ENCODE peak calls at places on chromosomes 5 and 9, in four cellular contexts. L, D, S and Z are unnamed samples.

GRCh38 chr9:127586537-127586936 is 25.5 kb upstream of the STXBP1 start:
- DNase-seq in L (peak; percentile 82), S (no peak), D (peak; percentile 36), Z (no peak)

GRCh38 chr5:24623018-24623417 is 21.8 kb downstream of the CDH10 start:
- DNase-seq in S (no peak), L (no peak), D (no peak), Z (no peak)

GRCh38 chr5:175874462-175875139 is 3.2 kb downstream of the CPLX2 start:
- DNase-seq in D (no peak), L (no peak), S (no peak), Z (no peak)

GRCh38 chr9:73067074-73067473 is 84.6 kb upstream of the ANXA1 start:
- DNase-seq in L (no peak), S (no peak), D (no peak), Z (no peak)

GRCh38 chr5:135392256-135392655 is 6.8 kb downstream of the MACROH2A1 start:
- DNase-seq in D (no peak), S (no peak), L (no peak), Z (no peak)

GRCh38 chr5:110663525-110663924 is 62.9 kb downstream of the TMEM232 start:
- DNase-seq in L (no peak), D (no peak), S (no peak), Z (no peak)

GRCh38 chr5:5295361-5295760 is 127.1 kb upstream of the ICE1 start:
- DNase-seq in L (no peak), D (no peak), S (no peak), Z (no peak)

GRCh38 chr9:89905628-89906338 is 301.0 kb downstream of the GADD45G start:
- DNase-seq in D (no peak), S (no peak), L (no peak), Z (no peak)

GRCh38 chr5:27947088-27947487 is 908.7 kb upstream of the CDH9 start:
- DNase-seq in L (no peak), S (no peak), D (no peak), Z (no peak)

GRCh38 chr5:57429513-57430120 is 53.0 kb downstream of the ACTBL2 start:
- DNase-seq in S (no peak), L (no peak), D (no peak), Z (no peak)

GRCh38 chr9:11319477-11320060 is 706.8 kb upstream of the PTPRD start:
- DNase-seq in S (no peak), L (no peak), D (no peak), Z (peak; percentile 4)

GRCh38 chr9:86407022-86407421 is 52.8 kb upstream of the TUT7 start:
- DNase-seq in S (no peak), D (no peak), L (no peak), Z (no peak)

GRCh38 chr9:135512904-135513303 is 8.3 kb upstream of the LCN1 start:
- DNase-seq in S (no peak), D (no peak), L (no peak), Z (no peak)

GRCh38 chr5:97243352-97243751 is 60.3 kb upstream of the RIOK2 start:
- DNase-seq in L (no peak), S (no peak), D (no peak), Z (no peak)

GRCh38 chr5:68420476-68421344 is 205.2 kb downstream of the PIK3R1 start:
- DNase-seq in L (no peak), S (no peak), D (no peak), Z (no peak)

GRCh38 chr5:68054625-68055024 is 160.9 kb upstream of the PIK3R1 start:
- DNase-seq in D (no peak), L (no peak), S (no peak), Z (no peak)

GRCh38 chr5:42074353-42074752 is 149.3 kb downstream of the FBXO4 start:
- DNase-seq in L (no peak), S (no peak), D (no peak), Z (no peak)

GRCh38 chr9:73065439-73065838 is 86.2 kb upstream of the ANXA1 start:
- DNase-seq in D (no peak), L (no peak), S (no peak), Z (no peak)

GRCh38 chr5:50995285-50995942 is 329.0 kb downstream of the PARP8 start:
- DNase-seq in D (no peak), S (no peak), L (no peak), Z (no peak)

GRCh38 chr9:27888661-27889295 is 315.5 kb upstream of the C9orf72 start:
- DNase-seq in L (no peak), D (peak; percentile 4), S (no peak), Z (peak; percentile 22)

GRCh38 chr5:138438724-138439536 is at the start of gene REEP2:
- DNase-seq in L (no peak), S (no peak), D (peak; percentile 59), Z (no peak)

GRCh38 chr9:113355197-113355596 is 5.9 kb downstream of the BSPRY start:
- DNase-seq in D (no peak), L (no peak), S (no peak), Z (no peak)

GRCh38 chr9:136978073-136978864 is 965 bp downstream of the PTGDS start:
- DNase-seq in D (peak; percentile 64), L (peak; percentile 75), S (no peak), Z (no peak)

GRCh38 chr5:82986404-82986803 is 90.8 kb downstream of the TMEM167A start:
- DNase-seq in S (no peak), D (no peak), L (no peak), Z (no peak)

DNA sequence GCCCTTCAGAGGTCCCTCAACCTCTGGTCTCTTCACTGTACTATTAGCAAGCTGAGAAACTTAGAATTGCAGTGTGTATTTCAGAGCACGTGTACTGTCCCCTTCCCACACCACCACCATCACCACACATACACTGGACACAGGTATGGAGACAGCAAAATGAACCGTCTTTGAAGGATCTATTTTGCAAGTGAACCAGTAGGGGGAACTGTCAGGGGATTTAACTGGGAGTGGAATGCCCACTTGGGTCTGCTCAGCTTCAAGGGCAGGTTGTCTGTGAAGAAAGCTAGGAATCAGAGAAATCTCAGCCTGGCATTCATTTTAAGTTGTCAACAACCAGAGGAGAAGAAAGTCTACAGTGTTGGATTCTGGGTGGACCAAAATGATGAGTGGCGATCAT is 147.0 kb downstream of the DCP2 start:
- DNase-seq in D (no peak), L (no peak), S (no peak), Z (no peak)
- TF ChIP-seq CTCF in D (no peak), L (no peak), S (peak; percentile 25), Z (peak; percentile 40)

DNA sequence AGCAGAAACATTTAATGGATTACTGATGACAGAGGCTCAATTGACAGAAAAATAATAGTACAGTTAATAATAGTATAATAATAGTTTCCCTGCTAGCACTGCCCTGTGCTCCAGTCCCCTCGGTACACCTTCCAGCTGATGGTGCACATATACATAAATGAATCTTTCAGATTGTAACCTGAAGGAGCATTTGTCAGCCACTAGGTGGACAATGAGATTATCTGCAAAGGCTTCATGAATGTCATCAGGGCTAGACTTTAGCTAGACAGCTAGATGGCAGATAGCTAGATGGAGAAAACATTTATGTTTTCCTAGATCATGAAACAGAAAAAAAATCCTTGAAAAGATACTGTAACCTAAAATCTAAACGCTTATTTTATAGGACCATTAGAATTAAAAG is 304.4 kb upstream of the SMC2 start:
- DNase-seq in D (no peak), L (no peak), S (no peak), Z (no peak)
- TF ChIP-seq CTCF in D (no peak), L (no peak), S (no peak), Z (peak; percentile 13)

DNA sequence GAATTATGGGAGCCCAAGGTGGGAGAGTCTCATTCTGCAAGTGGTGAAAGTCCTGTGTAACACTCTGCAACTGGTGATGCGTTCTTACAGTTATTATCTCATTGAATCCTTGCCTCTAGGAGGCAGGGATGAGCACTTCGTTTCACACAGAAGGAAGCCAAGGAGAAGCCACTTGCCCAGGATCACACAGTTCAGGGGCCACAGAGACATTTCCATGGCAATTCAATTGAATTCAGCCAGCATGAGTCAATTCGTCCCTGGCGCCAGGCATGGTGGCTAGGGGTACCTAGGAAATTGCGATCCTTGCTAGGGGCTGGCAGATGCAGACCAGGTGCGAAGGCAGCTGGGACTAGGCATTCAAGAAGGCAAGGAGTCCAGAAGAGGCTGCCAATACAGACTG is 26.2 kb downstream of the LHX2 start:
- DNase-seq in L (no peak), D (no peak), S (no peak), Z (no peak)
- TF ChIP-seq CTCF in L (no peak), D (no peak), S (no peak), Z (no peak)

GRCh38 chr5:75152861-75153260 is 83.8 kb downstream of the ANKRD31 start:
- DNase-seq in S (no peak), L (no peak), D (no peak), Z (no peak)

GRCh38 chr5:75156585-75156984 is 80.1 kb downstream of the ANKRD31 start:
- DNase-seq in D (no peak), S (no peak), L (no peak), Z (no peak)
- TF ChIP-seq CTCF in D (no peak), S (peak; percentile 9), L (no peak), Z (peak; percentile 28)

GRCh38 chr5:113296681-113297080 is 138.1 kb downstream of the TSSK1B start:
- DNase-seq in L (no peak), S (no peak), D (no peak), Z (no peak)

GRCh38 chr5:113293068-113293571 is 141.7 kb downstream of the TSSK1B start:
- DNase-seq in S (no peak), L (no peak), D (no peak), Z (no peak)

GRCh38 chr5:113294341-113295110 is 140.3 kb downstream of the TSSK1B start:
- DNase-seq in D (peak; percentile 70), S (peak; percentile 85), L (peak; percentile 83), Z (no peak)

GRCh38 chr5:113293613-113294340 is 141.0 kb downstream of the TSSK1B start:
- DNase-seq in D (no peak), L (no peak), S (no peak), Z (no peak)

DNA sequence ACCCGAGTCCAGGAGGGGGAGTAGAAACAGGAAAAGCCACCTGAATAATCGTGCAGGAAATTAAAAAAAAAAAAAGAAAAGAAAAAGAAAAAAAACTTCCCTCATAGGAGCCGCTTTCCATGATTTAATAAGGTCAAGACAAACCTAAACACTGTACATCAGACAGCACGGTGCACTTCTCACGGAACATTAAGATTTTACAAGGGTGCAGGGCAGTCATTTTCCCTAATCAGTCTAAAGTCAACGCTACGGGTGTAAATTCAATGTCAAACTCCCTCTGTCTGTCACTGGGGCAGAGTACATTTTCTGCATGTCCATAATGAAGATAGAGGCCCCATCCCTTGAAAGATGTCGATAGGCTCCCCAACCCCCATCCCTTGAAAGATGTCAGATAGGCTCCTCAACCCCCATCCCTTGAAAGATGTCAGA is 139.7 kb downstream of the TSSK1B start:
- DNase-seq in S (no peak), L (no peak), D (no peak), Z (no peak)
- TF ChIP-seq CTCF in S (no peak), L (no peak), D (no peak), Z (no peak)

GRCh38 chr5:15501057-15501791 is 1.2 kb downstream of the FBXL7 start:
- DNase-seq in S (no peak), D (no peak), L (no peak), Z (no peak)
- TF ChIP-seq CTCF in S (peak; percentile 46), D (no peak), L (no peak), Z (no peak)